ENCODE peak calls at places on chromosomes 4 and X, in seven cellular contexts. K is AG04450, F is endothelial cell, I is PC-9, L is fibroblast of lung, J is WERI-Rb-1, V is kidney epithelial cell. W is an unnamed sample.

GRCh38 chrX:49191033-49191871 is 5.1 kb upstream of the PRICKLE3 start:
- DNase-seq in L (peak), I (peak), V (peak), J (no peak), K (peak), F (peak), W (peak)

GRCh38 chrX:14697453-14697852 is 168.1 kb downstream of the GLRA2 start:
- DNase-seq in V (no peak), F (peak), K (no peak), J (peak), L (peak), I (no peak), W (no peak)

GRCh38 chrX:29671426-29671825 is 543.9 kb upstream of the MAGEB2 start:
- DNase-seq in F (no peak), I (no peak), K (no peak), L (peak), V (no peak), J (no peak), W (no peak)

GRCh38 chr4:7032591-7032990 is 10.6 kb upstream of the TADA2B start:
- DNase-seq in I (no peak), L (no peak), V (no peak), F (no peak), J (no peak), K (no peak), W (no peak)

GRCh38 chrX:13646154-13646549 is 6.8 kb upstream of the TCEANC start:
- DNase-seq in F (peak), L (peak), V (peak), K (no peak), J (peak), I (no peak), W (no peak)

GRCh38 chrX:41064028-41064427 is 21.2 kb upstream of the USP9X start:
- DNase-seq in J (no peak), V (no peak), I (no peak), L (peak), K (no peak), F (no peak), W (no peak)

GRCh38 chr4:142845293-142846070 is 619 bp downstream of the INPP4B start:
- DNase-seq in J (peak), K (no peak), F (peak), I (peak), V (no peak), L (no peak), W (no peak)

GRCh38 chrX:139211568-139212182 is 318.9 kb upstream of the F9 start:
- DNase-seq in F (peak), L (no peak), V (no peak), K (no peak), I (no peak), J (no peak), W (no peak)

GRCh38 chrX:12771445-12772069 is 19.7 kb upstream of the PRPS2 start:
- DNase-seq in V (no peak), J (peak), L (peak), K (no peak), F (peak), I (no peak), W (no peak)

GRCh38 chr4:108749119-108749518 is 13.7 kb downstream of the ETNPPL start:
- DNase-seq in I (no peak), V (no peak), F (no peak), K (no peak), L (no peak), J (no peak), W (no peak)

GRCh38 chr4:59968796-59969195 is 1231.3 kb upstream of the ADGRL3 start:
- DNase-seq in J (no peak), V (no peak), K (no peak), I (no peak), F (no peak), L (no peak), W (no peak)

GRCh38 chrX:45714864-45715263 is 514.2 kb upstream of the DIPK2B start:
- DNase-seq in J (no peak), K (no peak), F (no peak), V (peak), I (no peak), L (peak), W (no peak)

GRCh38 chr4:101708640-101709039 is 81.9 kb upstream of the BANK1 start:
- DNase-seq in J (no peak), I (peak), F (no peak), L (peak), V (no peak), K (no peak), W (no peak)

GRCh38 chr4:128825226-128825625 is 15.7 kb downstream of the JADE1 start:
- DNase-seq in F (no peak), L (no peak), K (no peak), V (no peak), I (peak), J (no peak), W (no peak)

DNA sequence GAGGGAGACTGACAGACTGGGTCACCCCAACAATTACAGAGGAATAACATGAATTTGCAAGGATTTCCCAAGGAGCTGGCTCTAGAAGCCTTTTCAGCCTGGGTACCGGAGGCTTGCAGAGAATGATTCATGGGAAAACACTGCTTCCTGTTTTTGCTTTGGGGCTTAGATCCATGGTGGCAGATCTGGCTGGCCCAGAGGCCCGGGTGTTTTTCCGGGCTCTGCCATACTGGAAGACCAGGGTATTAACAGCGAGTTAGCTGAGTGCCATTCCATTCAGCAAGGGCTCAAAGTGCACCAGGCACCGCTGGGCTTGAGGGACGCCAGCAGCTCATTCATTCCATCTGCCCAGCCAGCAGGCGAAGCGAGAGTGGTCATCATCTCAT is 1.3 kb downstream of the WDR1 start:
- DNase-seq in J (no peak), F (peak), I (peak), V (no peak), K (no peak), L (peak), W (no peak)
- TF ChIP-seq CTCF in J (no peak), F (no peak), I (no peak), V (no peak), K (no peak), L (no peak), W (no peak)

GRCh38 chr4:53505947-53506346 is 85.3 kb downstream of the LNX1 start:
- DNase-seq in F (no peak), V (no peak), L (peak), I (no peak), J (no peak), K (no peak), W (no peak)

GRCh38 chr4:53510316-53510715 is 81.0 kb downstream of the LNX1 start:
- DNase-seq in V (no peak), J (no peak), I (no peak), L (no peak), K (no peak), F (no peak), W (no peak)

GRCh38 chr4:53507058-53507457 is 84.2 kb downstream of the LNX1 start:
- DNase-seq in I (no peak), J (no peak), F (no peak), L (no peak), K (no peak), V (no peak), W (no peak)

GRCh38 chr4:53507671-53508286 is 83.5 kb downstream of the LNX1 start:
- DNase-seq in L (peak), I (no peak), K (no peak), F (no peak), V (no peak), J (no peak), W (no peak)

DNA sequence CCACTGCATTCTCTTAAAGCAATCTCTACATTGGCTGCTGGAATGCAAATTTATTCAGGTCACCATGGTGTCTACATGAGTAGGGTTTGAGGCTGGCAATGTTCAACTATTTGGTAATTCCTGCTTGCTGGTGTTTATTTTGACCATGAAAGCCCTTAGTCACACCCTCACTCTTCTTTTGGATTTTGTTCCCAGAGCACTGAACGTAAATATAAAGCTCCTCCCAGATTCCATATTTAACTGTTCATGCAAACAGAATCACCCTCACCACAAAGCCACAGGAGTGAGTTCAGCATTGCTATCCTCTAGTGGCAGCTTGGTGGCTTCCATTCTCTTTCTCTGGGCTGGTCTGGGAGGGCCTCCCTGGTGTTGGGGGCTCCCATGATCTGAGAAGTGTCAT is 82.8 kb downstream of the LNX1 start:
- DNase-seq in J (no peak), V (no peak), L (peak), K (peak), I (no peak), F (no peak), W (no peak)
- TF ChIP-seq CTCF in J (no peak), V (no peak), L (peak), K (peak), I (no peak), F (no peak), W (no peak)

DNA sequence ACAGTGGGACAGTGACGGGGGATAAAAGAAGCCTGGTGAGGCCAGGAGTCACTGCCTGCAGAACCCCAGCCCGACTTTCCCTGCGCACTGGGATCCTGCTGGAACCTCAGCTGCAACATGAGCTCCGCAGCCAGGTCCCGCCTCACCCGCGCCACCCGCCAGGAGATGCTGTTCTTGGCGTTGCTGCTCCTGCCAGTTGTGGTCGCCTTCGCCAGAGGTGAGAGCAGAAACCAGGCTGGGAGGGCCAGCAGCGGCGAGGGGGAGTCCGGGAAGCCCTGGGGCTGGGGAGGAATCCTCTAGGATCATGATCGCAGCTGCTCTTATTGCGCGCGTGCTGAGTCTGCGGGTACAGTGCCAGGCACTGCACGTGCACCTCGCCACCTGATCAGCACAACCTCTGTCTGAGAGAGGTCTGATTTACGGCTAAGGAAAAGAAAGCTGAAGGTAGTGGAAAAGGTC is at the start of gene PF4V1:
- DNase-seq in F (no peak), K (no peak), V (no peak), L (no peak), I (no peak), J (no peak), W (no peak)
- TF ChIP-seq CTCF in F (no peak), K (peak), V (peak), L (peak), I (no peak), J (no peak), W (peak)

DNA sequence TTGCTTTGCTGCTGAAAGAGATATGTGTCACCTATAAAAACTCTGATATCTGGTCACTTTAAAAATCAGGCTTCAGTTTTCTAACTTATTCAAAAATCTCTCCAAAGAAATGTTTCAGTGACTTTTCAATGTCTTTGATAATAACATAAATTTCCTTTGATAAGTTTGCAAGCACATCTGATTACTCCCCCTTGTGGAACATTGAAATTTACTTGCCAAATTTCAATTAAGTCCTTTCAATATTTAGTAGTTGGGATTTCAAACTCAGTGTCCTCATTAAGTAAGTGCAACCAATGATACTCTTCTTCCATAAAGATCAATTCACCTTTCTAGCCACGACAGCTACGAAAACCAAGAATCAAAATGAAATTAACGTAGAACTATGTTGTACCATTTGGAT is 151.3 kb upstream of the FAM47C start:
- DNase-seq in V (no peak), J (no peak), L (peak), K (no peak), I (no peak), F (no peak), W (no peak)
- TF ChIP-seq CTCF in V (peak), J (no peak), L (peak), K (peak), I (peak), F (no peak), W (peak)

DNA sequence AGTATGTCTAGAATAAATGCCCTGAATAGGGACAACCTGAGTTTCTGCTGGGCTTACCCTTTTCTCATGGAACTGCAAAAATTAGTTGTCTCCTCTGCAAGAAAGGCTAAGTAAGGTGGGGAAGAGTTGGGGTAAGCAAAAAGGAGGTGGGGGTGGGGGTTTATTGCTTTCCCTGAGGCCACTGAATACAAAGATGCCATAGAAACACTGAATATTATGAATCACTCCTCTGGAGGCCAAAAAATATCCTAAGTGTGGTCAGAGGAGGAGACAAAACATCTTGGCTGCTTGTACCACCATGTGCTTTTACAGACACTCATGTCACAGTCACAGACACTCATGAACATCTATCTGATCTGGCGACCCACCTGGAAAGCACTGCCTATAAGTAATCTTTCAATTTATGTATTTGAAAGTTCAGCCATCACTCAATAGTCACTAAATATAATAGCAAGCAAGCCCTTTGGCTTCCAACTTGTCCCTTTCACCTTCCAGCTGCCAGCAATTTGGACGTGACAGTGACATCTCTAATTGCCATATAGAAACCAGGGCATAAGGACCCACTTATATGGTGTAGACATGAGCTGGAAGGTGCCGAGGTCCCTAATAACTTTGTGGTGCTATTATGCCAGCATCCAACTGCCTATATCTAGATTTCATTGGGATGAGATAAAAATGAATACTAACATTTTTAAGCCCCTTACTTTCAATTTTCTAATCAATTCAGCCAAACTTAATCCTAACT is 122.7 kb upstream of the CBR4 start:
- DNase-seq in K (no peak), F (no peak), I (no peak), J (no peak), L (no peak), V (no peak), W (no peak)
- TF ChIP-seq CTCF in K (no peak), F (no peak), I (no peak), J (no peak), L (no peak), V (no peak), W (no peak)

DNA sequence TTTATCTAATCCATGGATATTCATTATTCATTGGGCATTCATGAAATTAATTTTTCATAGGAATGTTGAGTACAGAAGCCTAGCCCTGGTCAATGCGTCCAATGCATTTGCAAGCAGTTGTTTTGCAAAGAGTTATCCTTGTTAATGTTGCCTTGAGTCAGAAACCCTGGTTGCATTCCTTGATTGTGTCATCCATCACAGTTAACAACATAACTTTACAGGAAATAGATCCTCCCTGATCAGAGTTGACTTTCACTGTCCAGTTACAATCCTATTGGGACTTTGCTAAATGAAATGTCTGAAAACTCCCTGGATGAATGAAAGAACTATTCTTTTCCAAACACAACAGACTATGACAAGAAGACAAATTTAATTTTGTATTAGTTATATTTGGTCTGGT is 924.3 kb upstream of the SLIT2 start:
- DNase-seq in F (no peak), J (no peak), K (no peak), L (no peak), I (no peak), V (no peak), W (no peak)
- TF ChIP-seq CTCF in F (no peak), J (no peak), K (no peak), L (no peak), I (no peak), V (no peak), W (no peak)

GRCh38 chr4:167779280-167779679 is 313.1 kb upstream of the ANXA10 start:
- DNase-seq in F (no peak), J (no peak), V (no peak), I (no peak), K (no peak), L (peak), W (no peak)
- TF ChIP-seq CTCF in F (no peak), J (no peak), V (no peak), I (no peak), K (no peak), L (peak), W (no peak)

GRCh38 chr4:144872508-144873293 is 225.3 kb downstream of the ANAPC10 start:
- DNase-seq in F (no peak), L (peak), K (no peak), V (no peak), I (no peak), J (no peak), W (no peak)

GRCh38 chr4:144868309-144868708 is 222.4 kb downstream of the HHIP start:
- DNase-seq in K (no peak), L (no peak), I (no peak), V (no peak), J (no peak), F (no peak), W (no peak)

DNA sequence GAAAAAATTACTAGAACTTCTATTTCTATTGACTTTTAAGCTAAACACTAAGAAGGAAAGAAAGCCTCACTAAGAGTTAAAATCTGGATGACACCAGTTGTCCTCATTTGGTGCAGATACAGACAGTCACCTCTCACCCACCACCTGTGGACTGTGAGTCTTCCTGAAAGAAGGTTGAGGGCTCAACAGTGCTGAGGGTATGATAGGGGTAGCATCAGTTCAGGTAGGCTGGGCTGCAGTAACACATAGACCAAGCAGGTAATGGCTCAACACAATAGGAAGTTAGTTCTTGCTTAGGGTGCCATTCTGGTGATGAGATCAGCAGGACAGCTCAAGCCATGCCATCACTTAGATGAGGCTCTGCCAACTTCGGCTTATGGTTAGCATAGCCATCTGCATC is 224.4 kb downstream of the ANAPC10 start:
- DNase-seq in V (no peak), K (no peak), J (no peak), I (no peak), L (no peak), F (no peak), W (no peak)
- TF ChIP-seq CTCF in V (no peak), K (no peak), J (no peak), I (no peak), L (no peak), F (no peak), W (no peak)

GRCh38 chr4:13968723-13969122 is 341.2 kb upstream of the BOD1L1 start:
- DNase-seq in I (peak), F (no peak), V (no peak), L (peak), J (no peak), K (no peak), W (no peak)
- TF ChIP-seq CTCF in I (no peak), F (no peak), V (no peak), L (no peak), J (no peak), K (no peak), W (no peak)

DNA sequence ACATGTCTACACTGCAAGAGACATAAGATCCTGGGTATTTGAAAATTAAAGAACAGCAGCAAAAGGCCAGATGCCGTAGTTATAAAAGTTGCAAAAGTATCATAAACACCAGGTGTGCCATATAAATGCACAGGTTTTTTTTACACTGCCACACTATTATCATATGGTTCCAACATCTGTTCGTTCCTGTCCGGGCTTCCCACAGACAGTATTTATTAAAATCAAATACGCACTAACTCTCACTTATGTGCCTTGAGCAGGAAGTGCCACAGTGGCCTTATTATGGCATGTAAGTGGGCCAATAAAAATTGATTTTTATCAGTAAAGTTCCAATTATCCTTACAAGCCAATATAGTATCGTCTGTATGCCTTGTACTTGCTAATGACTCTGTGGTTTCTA is 873.2 kb downstream of the RPA4 start:
- DNase-seq in I (no peak), K (no peak), L (no peak), V (no peak), F (no peak), J (no peak), W (no peak)
- TF ChIP-seq CTCF in I (no peak), K (no peak), L (no peak), V (no peak), F (no peak), J (no peak), W (no peak)